ENCODE peak calls at places on chromosomes 16 and 17, in six cellular contexts. S is activated CD8-positive, alpha-beta memory T cell treated with anti-CD3 and anti-CD28 coated beads for 48 hours; B is K562; M is NCI-H1694 treated with DMSO at 0.1 percent for 48 hours; W is small intestine; X is H1. V is an unnamed sample.

GRCh38 chr16:85042126-85042525 is 14.5 kb downstream of the KIAA0513 start:
- DNase-seq in S (no peak), B (no peak), X (no peak), W (no peak), M (no peak), V (no peak)

GRCh38 chr17:80755650-80756405 is 211.2 kb downstream of the RPTOR start:
- DNase-seq in M (no peak), B (peak), X (no peak), S (no peak), W (no peak), V (no peak)

GRCh38 chr17:32621612-32622312 is 135.0 kb downstream of the CDK5R1 start:
- DNase-seq in B (peak), X (no peak), S (no peak), W (peak), M (no peak), V (no peak)

GRCh38 chr16:89913408-89914387 is 5.0 kb upstream of the MC1R start:
- DNase-seq in W (no peak), B (no peak), S (no peak), M (no peak), X (no peak), V (no peak)

GRCh38 chr16:87107221-87107620 is 210.0 kb downstream of the C16orf95 start:
- DNase-seq in B (no peak), X (no peak), W (no peak), S (no peak), M (no peak), V (no peak)

GRCh38 chr17:39393732-39394131 is 7.7 kb downstream of the FBXL20 start:
- DNase-seq in B (no peak), S (no peak), W (peak), X (no peak), M (peak), V (no peak)

GRCh38 chr16:81189100-81189664 is 49.3 kb upstream of the BCO1 start:
- DNase-seq in S (no peak), B (peak), X (no peak), W (no peak), M (no peak), V (peak)

GRCh38 chr17:28864991-28865849 is 10.4 kb downstream of the ERAL1 start:
- DNase-seq in W (peak), M (no peak), S (no peak), B (peak), X (no peak), V (no peak)

GRCh38 chr17:47204722-47205418 is 4.3 kb upstream of the MYL4 start:
- DNase-seq in M (peak), W (peak), S (no peak), X (no peak), B (peak), V (peak)

GRCh38 chr17:33989357-33990148 is 265.5 kb upstream of the CCL2 start:
- DNase-seq in S (no peak), W (no peak), X (no peak), M (no peak), B (no peak), V (no peak)

GRCh38 chr17:33970271-33970670 is 284.8 kb upstream of the CCL2 start:
- DNase-seq in B (no peak), W (no peak), S (no peak), X (no peak), M (peak), V (no peak)

GRCh38 chr16:50505714-50506542 is 42.3 kb upstream of the NKD1 start:
- DNase-seq in M (no peak), S (no peak), B (no peak), X (no peak), W (no peak), V (no peak)

GRCh38 chr17:28384281-28385036 is 13.0 kb downstream of the SARM1 start:
- DNase-seq in B (peak), S (peak), X (peak), M (no peak), W (peak), V (no peak)

GRCh38 chr16:30535777-30536190 is 1.1 kb upstream of the ZNF747 start:
- DNase-seq in S (peak), M (peak), X (peak), W (peak), B (peak), V (peak)

GRCh38 chr17:1362065-1362848 is 37.8 kb downstream of the YWHAE start:
- DNase-seq in M (no peak), X (no peak), S (no peak), B (no peak), W (no peak), V (no peak)

GRCh38 chr17:74801896-74802295 is 25.8 kb upstream of the NAT9 start:
- DNase-seq in X (no peak), W (no peak), M (no peak), B (no peak), S (no peak), V (no peak)

GRCh38 chr17:78723001-78723796 is 58.9 kb downstream of the CYTH1 start:
- DNase-seq in S (no peak), X (peak), M (peak), W (no peak), B (no peak), V (no peak)

GRCh38 chr16:79047337-79047736 is 553.2 kb downstream of the MAF start:
- DNase-seq in S (no peak), W (peak), B (peak), M (peak), X (no peak), V (no peak)

GRCh38 chr17:56291226-56291805 is 138.0 kb downstream of the ANKFN1 start:
- DNase-seq in W (no peak), M (no peak), B (no peak), X (no peak), S (no peak), V (peak)